ENCODE peak calls at places on chromosome 12, in four cellular contexts. M is fibroblast of lung, L is esophagus squamous epithelium, E is endothelial cell of umbilical vein. P is an unnamed sample.
A peak's percentile ranks its signal among the peaks of the same experiment; 100 is the strongest.

GRCh38 chr12:79124385-79124784 is 259.8 kb downstream of the SYT1 start:
- DNase-seq in M (no peak), L (no peak), E (no peak), P (no peak)

GRCh38 chr12:53696285-53696654 is 20.4 kb upstream of the ATP5MC2 start:
- DNase-seq in M (peak; percentile 83), L (no peak), E (peak; percentile 89), P (no peak)

GRCh38 chr12:109724321-109724892 is 10.8 kb downstream of the FAM222A start:
- DNase-seq in M (no peak), L (no peak), E (no peak), P (no peak)

GRCh38 chr12:132066345-132066685 is 77.8 kb downstream of the DDX51 start:
- DNase-seq in M (no peak), L (no peak), E (no peak), P (no peak)

GRCh38 chr12:93223440-93224426 is 154.0 kb upstream of the NUDT4 start:
- DNase-seq in M (no peak), L (no peak), E (peak; percentile 59), P (no peak)

GRCh38 chr12:123971770-123972447 is 722 bp downstream of the CCDC92 start:
- DNase-seq in M (peak; percentile 59), L (no peak), E (no peak), P (no peak)

GRCh38 chr12:95173392-95174251 is 43.6 kb downstream of the FGD6 start:
- DNase-seq in M (peak; percentile 96), L (no peak), E (peak; percentile 84), P (no peak)

GRCh38 chr12:56581418-56582145 is 48.5 kb downstream of the BAZ2A start:
- DNase-seq in M (peak; percentile 78), L (no peak), E (peak; percentile 82), P (no peak)

GRCh38 chr12:95215925-95216324 is 1.3 kb downstream of the FGD6 start:
- DNase-seq in M (peak; percentile 69), L (no peak), E (peak; percentile 78), P (no peak)

GRCh38 chr12:3622732-3623690 is 129.9 kb downstream of the CRACR2A start:
- DNase-seq in M (no peak), L (no peak), E (no peak), P (no peak)

GRCh38 chr12:48454675-48455074 is 17.7 kb upstream of the ANP32D start:
- DNase-seq in M (peak; percentile 19), L (no peak), E (peak; percentile 59), P (no peak)

GRCh38 chr12:52789637-52790426 is 6.1 kb downstream of the KRT3 start:
- DNase-seq in M (peak; percentile 11), L (no peak), E (no peak), P (no peak)

GRCh38 chr12:28269851-28270250 is 79.6 kb downstream of the CCDC91 start:
- DNase-seq in M (no peak), L (no peak), E (no peak), P (no peak)

GRCh38 chr12:124233846-124234620 is 60.9 kb upstream of the RFLNA start:
- DNase-seq in M (peak; percentile 60), L (no peak), E (peak; percentile 6), P (no peak)

GRCh38 chr12:57545809-57546437 is 1.1 kb downstream of the DCTN2 start:
- DNase-seq in M (no peak), L (no peak), E (no peak), P (no peak)

GRCh38 chr12:20931894-20932293 is 121.4 kb downstream of the SLCO1B3 start:
- DNase-seq in M (no peak), L (no peak), E (no peak), P (no peak)

GRCh38 chr12:64796205-64796845 is 28.1 kb upstream of the TBC1D30 start:
- DNase-seq in M (peak; percentile 87), L (peak; percentile 6), E (peak; percentile 93), P (no peak)

GRCh38 chr12:30169839-30170591 is 386.3 kb upstream of the TMTC1 start:
- DNase-seq in M (peak; percentile 14), L (no peak), E (no peak), P (no peak)

GRCh38 chr12:57744194-57744776 is 554 bp upstream of the TSPAN31 start:
- DNase-seq in M (no peak), L (peak; percentile 48), E (no peak), P (peak; percentile 70)

GRCh38 chr12:54294152-54294913 is 6.5 kb downstream of the NFE2 start:
- DNase-seq in M (no peak), L (no peak), E (peak; percentile 53), P (no peak)

GRCh38 chr12:109192358-109192757 is 76.0 kb downstream of the ACACB start:
- DNase-seq in M (peak; percentile 57), L (no peak), E (no peak), P (no peak)

GRCh38 chr12:3441435-3441834 is 49.6 kb upstream of the PRMT8 start:
- DNase-seq in M (no peak), L (no peak), E (no peak), P (no peak)

GRCh38 chr12:60333461-60333860 is 737.6 kb downstream of the SLC16A7 start:
- DNase-seq in M (peak; percentile 5), L (no peak), E (peak; percentile 58), P (no peak)

GRCh38 chr12:90280564-90281058 is 572.0 kb upstream of the ATP2B1 start:
- DNase-seq in M (peak; percentile 64), L (no peak), E (peak; percentile 51), P (no peak)

GRCh38 chr12:3962661-3963483 is 89.7 kb upstream of the PARP11 start:
- DNase-seq in M (no peak), L (no peak), E (no peak), P (no peak)

GRCh38 chr12:1885605-1886245 is 32.7 kb downstream of the CACNA2D4 start:
- DNase-seq in M (no peak), L (no peak), E (no peak), P (no peak)

GRCh38 chr12:66188584-66189475 is at the start of gene IRAK3:
- DNase-seq in M (peak; percentile 37), L (peak; percentile 13), E (peak; percentile 70), P (peak; percentile 40)

GRCh38 chr12:57236925-57237652 is 7.6 kb downstream of the SHMT2 start:
- DNase-seq in M (no peak), L (no peak), E (no peak), P (no peak)

GRCh38 chr12:121797937-121798801 is 4.7 kb upstream of the RHOF start:
- DNase-seq in M (peak; percentile 59), L (no peak), E (peak; percentile 55), P (no peak)

GRCh38 chr12:51811203-51811805 is 37.2 kb downstream of the FIGNL2 start:
- DNase-seq in M (no peak), L (no peak), E (no peak), P (no peak)

GRCh38 chr12:93624595-93625294 is 52.3 kb downstream of the SOCS2 start:
- DNase-seq in M (peak; percentile 96), L (no peak), E (peak; percentile 54), P (no peak)

GRCh38 chr12:106956048-106956935 is 585 bp downstream of the TMEM263 start:
- DNase-seq in M (peak; percentile 93), L (no peak), E (peak; percentile 88), P (peak; percentile 24)

DNA sequence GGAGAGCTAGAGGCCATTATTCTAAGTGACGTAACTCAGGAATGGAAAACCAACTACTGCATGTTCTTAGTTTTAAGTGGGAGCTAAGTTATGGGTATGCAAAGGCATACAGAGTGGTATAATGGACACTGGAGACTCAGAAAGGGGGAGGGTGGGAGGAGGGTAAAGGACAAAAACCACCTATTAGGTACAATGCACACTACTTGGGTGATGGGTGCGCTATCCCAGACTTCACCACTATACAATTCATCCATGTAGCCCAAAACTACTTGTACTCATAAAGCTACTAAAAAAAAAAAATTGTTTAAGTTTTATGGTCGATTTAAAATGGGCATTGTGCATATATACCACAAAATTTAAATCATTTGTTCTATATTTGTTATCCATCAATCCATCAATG is 24.3 kb downstream of the SLC41A2 start:
- DNase-seq in M (no peak), L (no peak), E (no peak), P (no peak)
- TF ChIP-seq CTCF in M (no peak), L (no peak), E (no peak), P (no peak)

GRCh38 chr12:663293-663871 is at the start of gene NINJ2:
- DNase-seq in M (no peak), L (no peak), E (no peak), P (no peak)

GRCh38 chr12:664779-665092 is 1.5 kb upstream of the NINJ2 start:
- DNase-seq in M (no peak), L (no peak), E (no peak), P (no peak)

GRCh38 chr12:661720-662486 is 1.3 kb downstream of the NINJ2 start:
- DNase-seq in M (no peak), L (no peak), E (no peak), P (no peak)

GRCh38 chr12:664075-664778 is 982 bp upstream of the NINJ2 start:
- DNase-seq in M (no peak), L (no peak), E (no peak), P (no peak)

DNA sequence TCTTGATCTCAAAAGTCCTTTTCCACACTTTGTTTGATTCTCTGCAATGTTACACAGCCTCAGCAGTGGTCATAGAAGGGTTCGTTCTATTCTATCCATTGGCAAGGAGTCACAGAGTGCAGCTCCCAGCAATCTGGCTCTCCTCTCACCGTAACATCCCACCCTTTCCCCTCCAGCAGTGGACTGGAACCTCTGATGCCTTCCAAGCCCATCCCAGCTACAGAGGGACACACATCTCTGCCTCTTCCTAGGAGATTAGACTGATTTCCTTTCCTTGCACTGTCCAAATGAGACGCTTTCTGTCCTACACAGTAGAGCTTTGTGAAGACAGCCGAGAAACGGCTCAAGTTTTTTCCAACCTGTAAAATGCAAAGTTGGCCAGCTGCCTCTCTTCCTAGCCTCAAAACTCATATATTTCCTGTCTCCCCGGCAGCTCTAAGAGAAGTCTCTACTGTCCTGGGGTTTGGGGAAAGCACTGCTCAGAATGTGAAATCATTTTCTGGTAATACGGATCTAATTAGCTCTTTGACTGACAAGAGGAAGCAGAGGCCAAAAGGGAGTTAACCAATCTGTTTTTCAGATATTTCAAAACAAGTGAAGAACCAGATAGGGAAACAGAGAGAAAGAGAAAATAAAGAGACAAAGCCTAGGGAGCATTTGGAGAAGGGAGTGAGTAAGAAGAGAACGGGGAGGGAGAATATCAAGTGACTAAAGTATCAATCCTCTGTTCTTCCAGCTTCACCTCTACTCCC is 528 bp downstream of the NINJ2 start:
- DNase-seq in M (peak; percentile 25), L (no peak), E (no peak), P (no peak)
- H3K4me3 ChIP-seq in M (peak overlapping the region; percentile 29), L (peak overlapping the region; percentile 18), E (no peak overlapping the region), P (peak overlapping the region; percentile 45)

DNA sequence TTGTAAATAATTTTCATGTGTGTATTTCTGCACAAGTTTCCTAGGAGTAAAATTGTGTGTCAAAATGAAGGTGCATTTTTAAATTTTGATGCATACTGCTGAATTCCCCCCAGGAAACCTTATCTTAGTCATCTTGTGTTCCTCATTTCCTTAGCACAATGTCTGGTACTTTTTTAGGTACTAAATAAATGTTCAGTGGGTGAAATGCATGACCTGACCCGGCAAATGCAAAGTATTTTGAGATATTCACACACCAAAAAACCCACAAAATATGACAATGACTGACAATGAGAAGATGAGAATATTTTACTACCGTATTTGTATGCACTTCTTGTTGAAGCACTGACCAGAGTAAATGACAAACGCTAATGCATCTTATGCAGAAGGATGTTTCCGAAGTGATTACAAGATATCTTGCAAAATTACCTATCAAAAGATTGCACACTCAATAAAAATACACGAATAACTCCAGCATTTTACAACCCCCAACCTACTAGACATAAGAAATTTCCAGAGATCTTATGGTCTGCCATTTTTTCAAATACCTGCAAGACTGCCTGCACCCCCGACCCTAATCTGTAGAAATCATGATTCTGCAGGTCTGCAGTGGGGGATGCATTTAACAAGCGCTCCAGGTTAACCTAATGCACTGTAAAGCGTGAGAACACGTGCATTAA is 895 bp upstream of the PRKAB1 start:
- DNase-seq in M (no peak), L (no peak), E (no peak), P (no peak)
- H3K27ac ChIP-seq in M (no peak overlapping the region), L (peak overlapping the region; percentile 95), E (no peak overlapping the region), P (peak overlapping the region; percentile 90)

GRCh38 chr12:40749863-40750262 is 57.6 kb downstream of the CNTN1 start:
- DNase-seq in M (no peak), L (no peak), E (no peak), P (no peak)

GRCh38 chr12:40745386-40745785 is 53.1 kb downstream of the CNTN1 start:
- DNase-seq in M (no peak), L (no peak), E (no peak), P (no peak)
- TF ChIP-seq CTCF in M (no peak), L (no peak), E (no peak), P (no peak)